ENCODE peak calls at places on chromosomes 2 and 18, in seven cellular contexts. One of them, this sample, is unnamed. For H3K4me1, the result is how much of the 10 kb centered on the place peaks cover.

GRCh38 chr2:162221064-162221463 is 22.2 kb downstream of the FAP start:
- DNase-seq in adipocyte: peak
- DNase-seq in left lung: peak
- DNase-seq in CD8-positive, alpha-beta memory T cell: peak
- DNase-seq in naive thymus-derived CD4-positive, alpha-beta T cell: peak
- DNase-seq in ovary: peak
- DNase-seq in heart left ventricle: peak
- DNase-seq in this sample: peak

GRCh38 chr18:44733069-44733753 is 52.5 kb downstream of the SETBP1 start:
- DNase-seq in adipocyte: peak
- DNase-seq in left lung: no peak
- DNase-seq in CD8-positive, alpha-beta memory T cell: no peak
- DNase-seq in naive thymus-derived CD4-positive, alpha-beta T cell: no peak
- DNase-seq in ovary: no peak
- DNase-seq in heart left ventricle: no peak
- DNase-seq in this sample: no peak

GRCh38 chr2:196590286-196590685 is 49.2 kb upstream of the CCDC150 start:
- DNase-seq in adipocyte: peak
- DNase-seq in left lung: no peak
- DNase-seq in CD8-positive, alpha-beta memory T cell: no peak
- DNase-seq in naive thymus-derived CD4-positive, alpha-beta T cell: no peak
- DNase-seq in ovary: no peak
- DNase-seq in heart left ventricle: no peak
- DNase-seq in this sample: no peak

GRCh38 chr2:222448806-222449205 is 24.5 kb downstream of the SGPP2 start:
- DNase-seq in adipocyte: peak
- DNase-seq in left lung: no peak
- DNase-seq in CD8-positive, alpha-beta memory T cell: no peak
- DNase-seq in naive thymus-derived CD4-positive, alpha-beta T cell: no peak
- DNase-seq in ovary: peak
- DNase-seq in heart left ventricle: no peak
- DNase-seq in this sample: no peak

GRCh38 chr2:241011751-241012510 is 13.5 kb downstream of the SNED1 start:
- DNase-seq in adipocyte: no peak
- DNase-seq in left lung: peak
- DNase-seq in CD8-positive, alpha-beta memory T cell: no peak
- DNase-seq in naive thymus-derived CD4-positive, alpha-beta T cell: no peak
- DNase-seq in ovary: peak
- DNase-seq in heart left ventricle: no peak
- DNase-seq in this sample: peak

GRCh38 chr2:50368361-50368760 is 663.6 kb downstream of the NRXN1 start:
- DNase-seq in adipocyte: no peak
- DNase-seq in left lung: no peak
- DNase-seq in CD8-positive, alpha-beta memory T cell: no peak
- DNase-seq in naive thymus-derived CD4-positive, alpha-beta T cell: no peak
- DNase-seq in ovary: no peak
- DNase-seq in heart left ventricle: no peak
- DNase-seq in this sample: no peak

GRCh38 chr18:21826196-21826595 is 85.6 kb downstream of the MIB1 start:
- DNase-seq in adipocyte: peak
- DNase-seq in left lung: no peak
- DNase-seq in CD8-positive, alpha-beta memory T cell: no peak
- DNase-seq in naive thymus-derived CD4-positive, alpha-beta T cell: no peak
- DNase-seq in ovary: no peak
- DNase-seq in heart left ventricle: no peak
- DNase-seq in this sample: no peak

GRCh38 chr2:96538487-96539214 is 2.1 kb downstream of the ARID5A start:
- DNase-seq in adipocyte: no peak
- DNase-seq in left lung: peak
- DNase-seq in CD8-positive, alpha-beta memory T cell: peak
- DNase-seq in naive thymus-derived CD4-positive, alpha-beta T cell: peak
- DNase-seq in ovary: peak
- DNase-seq in heart left ventricle: peak
- DNase-seq in this sample: peak

GRCh38 chr2:32805104-32806095 is 141.4 kb upstream of the LTBP1 start:
- DNase-seq in adipocyte: no peak
- DNase-seq in left lung: no peak
- DNase-seq in CD8-positive, alpha-beta memory T cell: no peak
- DNase-seq in naive thymus-derived CD4-positive, alpha-beta T cell: no peak
- DNase-seq in ovary: no peak
- DNase-seq in heart left ventricle: no peak
- DNase-seq in this sample: peak

GRCh38 chr2:148965596-148966431 is 72.7 kb upstream of the LYPD6B start:
- DNase-seq in adipocyte: no peak
- DNase-seq in left lung: no peak
- DNase-seq in CD8-positive, alpha-beta memory T cell: no peak
- DNase-seq in naive thymus-derived CD4-positive, alpha-beta T cell: no peak
- DNase-seq in ovary: no peak
- DNase-seq in heart left ventricle: no peak
- DNase-seq in this sample: peak

GRCh38 chr18:76256897-76257500 is 238.0 kb downstream of the ZNF516 start:
- DNase-seq in adipocyte: peak
- DNase-seq in left lung: no peak
- DNase-seq in CD8-positive, alpha-beta memory T cell: no peak
- DNase-seq in naive thymus-derived CD4-positive, alpha-beta T cell: no peak
- DNase-seq in ovary: peak
- DNase-seq in heart left ventricle: no peak
- DNase-seq in this sample: peak

GRCh38 chr2:140892429-140892828 is 1238.4 kb downstream of the LRP1B start:
- DNase-seq in adipocyte: no peak
- DNase-seq in left lung: no peak
- DNase-seq in CD8-positive, alpha-beta memory T cell: no peak
- DNase-seq in naive thymus-derived CD4-positive, alpha-beta T cell: no peak
- DNase-seq in ovary: no peak
- DNase-seq in heart left ventricle: no peak
- DNase-seq in this sample: no peak

GRCh38 chr2:83689402-83689801 is 769.7 kb downstream of the SUCLG1 start:
- DNase-seq in adipocyte: no peak
- DNase-seq in left lung: no peak
- DNase-seq in CD8-positive, alpha-beta memory T cell: no peak
- DNase-seq in naive thymus-derived CD4-positive, alpha-beta T cell: no peak
- DNase-seq in ovary: no peak
- DNase-seq in heart left ventricle: no peak
- DNase-seq in this sample: no peak

GRCh38 chr18:47772374-47773248 is 157.8 kb downstream of the SMAD2 start:
- DNase-seq in adipocyte: peak
- DNase-seq in left lung: peak
- DNase-seq in CD8-positive, alpha-beta memory T cell: peak
- DNase-seq in naive thymus-derived CD4-positive, alpha-beta T cell: peak
- DNase-seq in ovary: peak
- DNase-seq in heart left ventricle: peak
- DNase-seq in this sample: peak

GRCh38 chr2:35428548-35428947 is 927.0 kb upstream of the CRIM1 start:
- DNase-seq in adipocyte: peak
- DNase-seq in left lung: no peak
- DNase-seq in CD8-positive, alpha-beta memory T cell: no peak
- DNase-seq in naive thymus-derived CD4-positive, alpha-beta T cell: no peak
- DNase-seq in ovary: no peak
- DNase-seq in heart left ventricle: no peak
- DNase-seq in this sample: peak

GRCh38 chr2:191321861-191322662 is 76.9 kb downstream of the MYO1B start:
- DNase-seq in adipocyte: peak
- DNase-seq in left lung: no peak
- DNase-seq in CD8-positive, alpha-beta memory T cell: no peak
- DNase-seq in naive thymus-derived CD4-positive, alpha-beta T cell: peak
- DNase-seq in ovary: no peak
- DNase-seq in heart left ventricle: no peak
- DNase-seq in this sample: no peak

GRCh38 chr18:27605107-27605834 is 420.2 kb upstream of the CHST9 start:
- DNase-seq in adipocyte: peak
- DNase-seq in left lung: no peak
- DNase-seq in CD8-positive, alpha-beta memory T cell: no peak
- DNase-seq in naive thymus-derived CD4-positive, alpha-beta T cell: no peak
- DNase-seq in ovary: peak
- DNase-seq in heart left ventricle: no peak
- DNase-seq in this sample: peak

GRCh38 chr2:73838889-73839539 is 10.3 kb downstream of the STAMBP start:
- DNase-seq in adipocyte: no peak
- DNase-seq in left lung: no peak
- DNase-seq in CD8-positive, alpha-beta memory T cell: no peak
- DNase-seq in naive thymus-derived CD4-positive, alpha-beta T cell: no peak
- DNase-seq in ovary: no peak
- DNase-seq in heart left ventricle: no peak
- DNase-seq in this sample: no peak

DNA sequence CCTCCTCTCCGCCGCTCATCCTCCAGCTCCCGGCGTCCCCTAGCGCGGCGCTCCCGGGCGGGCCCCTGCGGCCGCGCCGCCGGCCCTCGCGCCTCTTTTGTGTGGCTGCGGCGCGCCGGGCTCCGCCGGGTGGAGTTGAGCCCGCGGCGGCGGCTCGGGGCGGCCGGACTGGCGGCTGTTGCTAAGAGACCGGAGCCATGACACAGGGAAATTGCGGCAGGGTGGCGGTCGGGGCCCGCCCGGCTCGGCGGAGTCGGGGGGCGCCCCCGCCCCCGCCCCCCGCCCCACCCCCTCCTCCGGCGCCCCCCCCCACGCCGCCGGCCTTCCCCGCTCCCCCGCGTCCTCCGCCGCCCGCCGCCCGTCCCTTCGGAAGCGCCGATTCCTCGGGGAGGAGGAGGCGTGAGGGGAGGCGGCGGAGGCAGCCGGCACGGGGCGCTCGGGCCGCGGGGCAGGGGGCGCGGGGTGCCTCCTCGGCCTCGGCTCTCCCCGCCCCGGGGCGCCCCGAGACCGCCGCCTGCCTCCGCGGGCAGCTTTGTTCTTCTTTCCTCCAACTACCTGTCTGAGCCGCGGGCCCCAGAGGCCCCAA is at the start of gene TMEM200C:
- DNase-seq in adipocyte: peak
- DNase-seq in left lung: peak
- DNase-seq in CD8-positive, alpha-beta memory T cell: no peak
- DNase-seq in naive thymus-derived CD4-positive, alpha-beta T cell: no peak
- DNase-seq in ovary: peak
- DNase-seq in heart left ventricle: peak
- DNase-seq in this sample: peak
- H3K4me3 ChIP-seq in adipocyte: peak
- H3K4me3 ChIP-seq in left lung: peak
- H3K4me3 ChIP-seq in CD8-positive, alpha-beta memory T cell: no peak
- H3K4me3 ChIP-seq in naive thymus-derived CD4-positive, alpha-beta T cell: no peak
- H3K4me3 ChIP-seq in ovary: peak
- H3K4me3 ChIP-seq in heart left ventricle: peak
- H3K4me3 ChIP-seq in this sample: peak

DNA sequence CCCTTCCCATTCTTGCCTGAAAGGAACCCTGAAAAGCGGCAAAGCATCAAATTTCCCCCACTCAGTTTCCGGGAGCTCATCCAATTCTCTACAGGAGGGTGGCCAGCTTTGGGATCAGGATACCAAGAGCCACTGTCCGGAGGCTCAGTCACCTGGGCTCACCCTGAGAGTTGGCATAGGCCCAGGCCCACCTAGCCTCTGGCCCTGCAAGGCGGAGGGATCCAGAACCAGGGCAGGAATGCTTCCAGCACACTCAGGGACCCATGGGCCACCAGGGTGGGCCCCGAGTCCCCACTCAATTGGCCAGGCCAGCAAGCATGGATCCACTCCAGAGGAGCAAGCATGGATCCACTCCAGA is 432.9 kb upstream of the MYT1L start:
- DNase-seq in adipocyte: no peak
- DNase-seq in left lung: no peak
- DNase-seq in CD8-positive, alpha-beta memory T cell: no peak
- DNase-seq in naive thymus-derived CD4-positive, alpha-beta T cell: no peak
- DNase-seq in ovary: no peak
- DNase-seq in heart left ventricle: no peak
- DNase-seq in this sample: peak
- H3K4me1 ChIP-seq in adipocyte: under half
- H3K4me1 ChIP-seq in left lung: under half
- H3K4me1 ChIP-seq in CD8-positive, alpha-beta memory T cell: under half
- H3K4me1 ChIP-seq in naive thymus-derived CD4-positive, alpha-beta T cell: under half
- H3K4me1 ChIP-seq in ovary: under half
- H3K4me1 ChIP-seq in heart left ventricle: under half
- H3K4me1 ChIP-seq in this sample: under half

GRCh38 chr2:206443735-206444527 is 599 bp downstream of the ADAM23 start:
- DNase-seq in adipocyte: peak
- DNase-seq in left lung: peak
- DNase-seq in CD8-positive, alpha-beta memory T cell: no peak
- DNase-seq in naive thymus-derived CD4-positive, alpha-beta T cell: no peak
- DNase-seq in ovary: peak
- DNase-seq in heart left ventricle: peak
- DNase-seq in this sample: no peak
- H3K4me3 ChIP-seq in adipocyte: peak
- H3K4me3 ChIP-seq in left lung: peak
- H3K4me3 ChIP-seq in CD8-positive, alpha-beta memory T cell: no peak
- H3K4me3 ChIP-seq in naive thymus-derived CD4-positive, alpha-beta T cell: no peak
- H3K4me3 ChIP-seq in ovary: peak
- H3K4me3 ChIP-seq in heart left ventricle: peak
- H3K4me3 ChIP-seq in this sample: no peak

GRCh38 chr2:70111752-70112591 is 24.7 kb downstream of the PCBP1 start:
- DNase-seq in adipocyte: peak
- DNase-seq in left lung: no peak
- DNase-seq in CD8-positive, alpha-beta memory T cell: no peak
- DNase-seq in naive thymus-derived CD4-positive, alpha-beta T cell: no peak
- DNase-seq in ovary: no peak
- DNase-seq in heart left ventricle: no peak
- DNase-seq in this sample: no peak

GRCh38 chr2:70113396-70114100 is 26.3 kb downstream of the PCBP1 start:
- DNase-seq in adipocyte: no peak
- DNase-seq in left lung: no peak
- DNase-seq in CD8-positive, alpha-beta memory T cell: no peak
- DNase-seq in naive thymus-derived CD4-positive, alpha-beta T cell: no peak
- DNase-seq in ovary: no peak
- DNase-seq in heart left ventricle: no peak
- DNase-seq in this sample: no peak

GRCh38 chr2:70116936-70117554 is 29.8 kb downstream of the PCBP1 start:
- DNase-seq in adipocyte: no peak
- DNase-seq in left lung: no peak
- DNase-seq in CD8-positive, alpha-beta memory T cell: no peak
- DNase-seq in naive thymus-derived CD4-positive, alpha-beta T cell: no peak
- DNase-seq in ovary: no peak
- DNase-seq in heart left ventricle: no peak
- DNase-seq in this sample: no peak

GRCh38 chr2:70118798-70119454 is 31.6 kb downstream of the PCBP1 start:
- DNase-seq in adipocyte: no peak
- DNase-seq in left lung: no peak
- DNase-seq in CD8-positive, alpha-beta memory T cell: no peak
- DNase-seq in naive thymus-derived CD4-positive, alpha-beta T cell: no peak
- DNase-seq in ovary: no peak
- DNase-seq in heart left ventricle: no peak
- DNase-seq in this sample: no peak

DNA sequence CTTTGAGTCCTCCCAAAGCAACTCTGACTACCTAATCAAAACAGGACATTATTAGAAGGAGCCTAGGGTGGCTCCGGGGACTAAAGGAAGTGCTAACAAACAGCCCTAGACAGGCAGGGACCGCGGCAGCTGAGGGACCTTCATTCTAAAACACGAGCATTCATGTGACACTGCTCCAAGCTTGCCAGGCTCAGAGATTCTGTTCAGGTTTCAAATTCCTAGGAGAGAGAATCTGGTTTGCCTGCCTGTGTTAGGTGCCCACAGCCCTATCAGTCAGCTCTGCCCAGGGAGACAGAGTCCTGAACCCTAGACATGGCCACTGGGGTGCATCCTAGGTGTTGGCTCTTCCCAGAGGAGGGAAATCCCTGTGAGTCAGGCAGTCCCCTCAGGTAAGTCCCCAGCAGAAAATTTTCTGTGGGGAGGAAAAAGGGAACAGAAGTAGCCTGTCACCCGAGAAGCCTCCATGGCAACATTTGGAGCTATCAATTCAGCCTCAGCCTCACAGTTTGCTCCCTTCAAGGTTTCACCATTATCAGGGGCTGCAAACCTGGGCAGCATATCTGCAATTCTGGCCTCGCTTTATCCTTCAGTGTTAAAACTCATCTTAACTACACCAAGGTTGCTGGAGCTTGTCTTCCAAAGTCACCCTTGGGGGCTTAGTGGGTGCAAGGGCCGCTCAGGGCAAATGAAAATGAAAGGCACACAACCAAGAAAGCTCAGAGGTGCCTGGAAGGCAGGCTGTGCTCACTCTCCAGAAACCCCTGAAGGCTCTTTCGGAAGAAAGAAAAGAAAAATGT is 28.6 kb downstream of the PCBP1 start:
- DNase-seq in adipocyte: no peak
- DNase-seq in left lung: no peak
- DNase-seq in CD8-positive, alpha-beta memory T cell: no peak
- DNase-seq in naive thymus-derived CD4-positive, alpha-beta T cell: no peak
- DNase-seq in ovary: no peak
- DNase-seq in heart left ventricle: no peak
- DNase-seq in this sample: peak
- H3K4me1 ChIP-seq in adipocyte: under half
- H3K4me1 ChIP-seq in left lung: under half
- H3K4me1 ChIP-seq in CD8-positive, alpha-beta memory T cell: under half
- H3K4me1 ChIP-seq in naive thymus-derived CD4-positive, alpha-beta T cell: under half
- H3K4me1 ChIP-seq in ovary: under half
- H3K4me1 ChIP-seq in heart left ventricle: half or more
- H3K4me1 ChIP-seq in this sample: under half